ENCODE peak calls at places on chromosomes 3 and 15, in seven cellular contexts. One of them, this sample, is unnamed.

GRCh38 chr3:58293516-58293915 is 12.5 kb upstream of the RPP14 start:
- DNase-seq in CD8-positive, alpha-beta memory T cell: no peak
- DNase-seq in tibial nerve: no peak
- DNase-seq in cardiac muscle cell: no peak
- DNase-seq in ascending aorta: no peak
- DNase-seq in heart right ventricle: no peak
- DNase-seq in tibial artery: no peak
- DNase-seq in this sample: no peak

GRCh38 chr3:28601291-28601690 is 252.7 kb upstream of the AZI2 start:
- DNase-seq in tibial nerve: no peak
- DNase-seq in CD8-positive, alpha-beta memory T cell: no peak
- DNase-seq in tibial artery: no peak
- DNase-seq in heart right ventricle: no peak
- DNase-seq in ascending aorta: no peak
- DNase-seq in cardiac muscle cell: no peak
- DNase-seq in this sample: no peak

GRCh38 chr15:41043276-41043675 is 72.8 kb downstream of the INO80 start:
- DNase-seq in heart right ventricle: no peak
- DNase-seq in CD8-positive, alpha-beta memory T cell: no peak
- DNase-seq in tibial nerve: no peak
- DNase-seq in tibial artery: no peak
- DNase-seq in ascending aorta: no peak
- DNase-seq in cardiac muscle cell: no peak
- DNase-seq in this sample: no peak

GRCh38 chr15:74716647-74717046 is 8.7 kb downstream of the CYP1A1 start:
- DNase-seq in cardiac muscle cell: no peak
- DNase-seq in heart right ventricle: no peak
- DNase-seq in CD8-positive, alpha-beta memory T cell: no peak
- DNase-seq in tibial artery: no peak
- DNase-seq in ascending aorta: no peak
- DNase-seq in tibial nerve: no peak
- DNase-seq in this sample: no peak

GRCh38 chr15:40906947-40907802 is 12.9 kb downstream of the VPS18 start:
- DNase-seq in tibial nerve: no peak
- DNase-seq in heart right ventricle: peak; percentile 82
- DNase-seq in tibial artery: no peak
- DNase-seq in cardiac muscle cell: no peak
- DNase-seq in CD8-positive, alpha-beta memory T cell: peak; percentile 54
- DNase-seq in ascending aorta: peak; percentile 77
- DNase-seq in this sample: no peak

GRCh38 chr15:55823699-55824098 is 80.7 kb upstream of the PRTG start:
- DNase-seq in cardiac muscle cell: no peak
- DNase-seq in tibial nerve: no peak
- DNase-seq in heart right ventricle: peak; percentile 14
- DNase-seq in ascending aorta: no peak
- DNase-seq in tibial artery: no peak
- DNase-seq in CD8-positive, alpha-beta memory T cell: no peak
- DNase-seq in this sample: no peak

GRCh38 chr15:31974855-31975421 is 55.4 kb upstream of the CHRNA7 start:
- DNase-seq in ascending aorta: no peak
- DNase-seq in tibial nerve: no peak
- DNase-seq in CD8-positive, alpha-beta memory T cell: no peak
- DNase-seq in cardiac muscle cell: peak; percentile 82
- DNase-seq in tibial artery: no peak
- DNase-seq in heart right ventricle: no peak
- DNase-seq in this sample: peak; percentile 21

GRCh38 chr3:8451696-8452095 is 49.9 kb upstream of the LMCD1 start:
- DNase-seq in ascending aorta: no peak
- DNase-seq in cardiac muscle cell: no peak
- DNase-seq in tibial nerve: no peak
- DNase-seq in CD8-positive, alpha-beta memory T cell: no peak
- DNase-seq in heart right ventricle: no peak
- DNase-seq in tibial artery: no peak
- DNase-seq in this sample: no peak

GRCh38 chr15:43516801-43517353 is 531 bp upstream of the MAP1A start:
- DNase-seq in CD8-positive, alpha-beta memory T cell: no peak
- DNase-seq in heart right ventricle: no peak
- DNase-seq in cardiac muscle cell: peak; percentile 31
- DNase-seq in tibial artery: no peak
- DNase-seq in ascending aorta: no peak
- DNase-seq in tibial nerve: no peak
- DNase-seq in this sample: no peak

GRCh38 chr3:112411425-112411824 is 78.5 kb downstream of the CD200 start:
- DNase-seq in CD8-positive, alpha-beta memory T cell: no peak
- DNase-seq in heart right ventricle: no peak
- DNase-seq in tibial artery: no peak
- DNase-seq in ascending aorta: peak; percentile 77
- DNase-seq in cardiac muscle cell: no peak
- DNase-seq in tibial nerve: no peak
- DNase-seq in this sample: no peak

GRCh38 chr3:43537206-43537605 is 84.6 kb downstream of the ANO10 start:
- DNase-seq in CD8-positive, alpha-beta memory T cell: no peak
- DNase-seq in tibial nerve: no peak
- DNase-seq in tibial artery: no peak
- DNase-seq in ascending aorta: no peak
- DNase-seq in cardiac muscle cell: peak; percentile 10
- DNase-seq in heart right ventricle: no peak
- DNase-seq in this sample: no peak

GRCh38 chr3:15471861-15472260 is 44.5 kb downstream of the EAF1 start:
- DNase-seq in tibial nerve: no peak
- DNase-seq in ascending aorta: no peak
- DNase-seq in CD8-positive, alpha-beta memory T cell: no peak
- DNase-seq in tibial artery: no peak
- DNase-seq in cardiac muscle cell: no peak
- DNase-seq in heart right ventricle: no peak
- DNase-seq in this sample: no peak
- H3K27ac ChIP-seq in tibial nerve: no peak overlapping the region
- H3K27ac ChIP-seq in ascending aorta: no peak overlapping the region
- H3K27ac ChIP-seq in CD8-positive, alpha-beta memory T cell: no peak overlapping the region
- H3K27ac ChIP-seq in tibial artery: no peak overlapping the region
- H3K27ac ChIP-seq in cardiac muscle cell: no peak overlapping the region
- H3K27ac ChIP-seq in heart right ventricle: no peak overlapping the region
- H3K27ac ChIP-seq in this sample: no peak overlapping the region

DNA sequence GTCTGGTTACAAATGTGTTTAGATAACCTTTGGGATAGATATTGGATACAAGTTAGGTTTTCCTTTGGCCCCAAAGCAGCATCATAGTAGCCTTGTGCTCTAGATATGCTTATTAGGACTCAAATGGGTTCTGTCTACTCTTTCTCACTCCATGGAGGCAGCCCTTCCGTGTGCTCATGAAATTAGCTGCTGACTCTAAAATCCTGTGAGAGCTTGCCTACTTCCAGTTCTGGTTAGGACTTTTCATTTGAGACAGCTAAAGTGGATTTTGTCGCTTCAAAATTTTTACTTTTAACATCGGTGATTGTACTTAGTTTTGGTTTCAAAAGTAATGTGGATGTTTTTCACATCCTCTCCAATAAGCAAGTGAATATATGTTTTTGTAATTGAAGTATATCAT is 1.6 kb downstream of the CDV3 start:
- DNase-seq in heart right ventricle: no peak
- DNase-seq in tibial nerve: no peak
- DNase-seq in tibial artery: no peak
- DNase-seq in cardiac muscle cell: no peak
- DNase-seq in ascending aorta: no peak
- DNase-seq in CD8-positive, alpha-beta memory T cell: no peak
- DNase-seq in this sample: no peak
- H3K4me1 ChIP-seq in heart right ventricle: peaks cover 63% of the 10 kb centered on the region
- H3K4me1 ChIP-seq in tibial nerve: peaks cover 41% of the 10 kb centered on the region
- H3K4me1 ChIP-seq in tibial artery: peaks cover 58% of the 10 kb centered on the region
- H3K4me1 ChIP-seq in cardiac muscle cell: peaks cover 15% of the 10 kb centered on the region
- H3K4me1 ChIP-seq in ascending aorta: peaks cover 26% of the 10 kb centered on the region
- H3K4me1 ChIP-seq in CD8-positive, alpha-beta memory T cell: peaks cover 56% of the 10 kb centered on the region
- H3K4me1 ChIP-seq in this sample: peaks cover 54% of the 10 kb centered on the region

GRCh38 chr3:64016941-64017620 is 6.2 kb downstream of the PSMD6 start:
- DNase-seq in CD8-positive, alpha-beta memory T cell: no peak
- DNase-seq in heart right ventricle: no peak
- DNase-seq in tibial nerve: no peak
- DNase-seq in tibial artery: no peak
- DNase-seq in cardiac muscle cell: no peak
- DNase-seq in ascending aorta: no peak
- DNase-seq in this sample: no peak
- H3K36me3 ChIP-seq in CD8-positive, alpha-beta memory T cell: peaks cover 51% of the 10 kb centered on the region
- H3K36me3 ChIP-seq in heart right ventricle: no peaks in the 10 kb centered on the region
- H3K36me3 ChIP-seq in tibial nerve: peaks cover 14% of the 10 kb centered on the region
- H3K36me3 ChIP-seq in tibial artery: peaks cover 58% of the 10 kb centered on the region
- H3K36me3 ChIP-seq in cardiac muscle cell: peaks cover 88% of the 10 kb centered on the region
- H3K36me3 ChIP-seq in ascending aorta: peaks cover 77% of the 10 kb centered on the region
- H3K36me3 ChIP-seq in this sample: peaks cover 99% of the 10 kb centered on the region

GRCh38 chr3:69081583-69082262 is 1.6 kb upstream of the UBA3 start:
- DNase-seq in tibial nerve: no peak
- DNase-seq in CD8-positive, alpha-beta memory T cell: no peak
- DNase-seq in cardiac muscle cell: no peak
- DNase-seq in ascending aorta: no peak
- DNase-seq in tibial artery: no peak
- DNase-seq in heart right ventricle: no peak
- DNase-seq in this sample: peak; percentile 31
- H3K27ac ChIP-seq in tibial nerve: peak overlapping the region; percentile 92
- H3K27ac ChIP-seq in CD8-positive, alpha-beta memory T cell: no peak overlapping the region
- H3K27ac ChIP-seq in cardiac muscle cell: peak overlapping the region; percentile 62
- H3K27ac ChIP-seq in ascending aorta: no peak overlapping the region
- H3K27ac ChIP-seq in tibial artery: peak overlapping the region; percentile 96
- H3K27ac ChIP-seq in heart right ventricle: peak overlapping the region; percentile 41
- H3K27ac ChIP-seq in this sample: peak overlapping the region; percentile 96

This sample was measured in SJSA1.